ENCODE peak calls at places on chromosomes 7 and 10, in four cellular contexts. One of them, this sample, is unnamed.

GRCh38 chr10:4254101-4254994 is 469.3 kb upstream of the KLF6 start:
- DNase-seq in CD4-positive, alpha-beta T cell: no peak
- DNase-seq in ELR: peak; percentile 70
- DNase-seq in heart left ventricle: no peak
- DNase-seq in this sample: no peak

GRCh38 chr7:135801045-135801693 is 52.6 kb upstream of the FAM180A start:
- DNase-seq in CD4-positive, alpha-beta T cell: no peak
- DNase-seq in ELR: peak; percentile 79
- DNase-seq in heart left ventricle: peak; percentile 38
- DNase-seq in this sample: no peak

GRCh38 chr7:151954866-151955820 is 1.1 kb upstream of the GALNTL5 start:
- DNase-seq in CD4-positive, alpha-beta T cell: no peak
- DNase-seq in ELR: no peak
- DNase-seq in heart left ventricle: peak; percentile 36
- DNase-seq in this sample: no peak

GRCh38 chr7:80373431-80374032 is 138.3 kb downstream of the GNAT3 start:
- DNase-seq in CD4-positive, alpha-beta T cell: no peak
- DNase-seq in ELR: no peak
- DNase-seq in heart left ventricle: no peak
- DNase-seq in this sample: no peak

GRCh38 chr7:158497627-158498026 is 90.0 kb downstream of the PTPRN2 start:
- DNase-seq in CD4-positive, alpha-beta T cell: no peak
- DNase-seq in ELR: no peak
- DNase-seq in heart left ventricle: no peak
- DNase-seq in this sample: no peak

GRCh38 chr10:11218395-11218794 is 200.7 kb downstream of the CELF2 start:
- DNase-seq in CD4-positive, alpha-beta T cell: no peak
- DNase-seq in ELR: no peak
- DNase-seq in heart left ventricle: no peak
- DNase-seq in this sample: no peak

GRCh38 chr7:24035653-24036414 is 248.2 kb upstream of the NPY start:
- DNase-seq in CD4-positive, alpha-beta T cell: no peak
- DNase-seq in ELR: peak; percentile 51
- DNase-seq in heart left ventricle: no peak
- DNase-seq in this sample: no peak

GRCh38 chr7:82838314-82838713 is 324.4 kb downstream of the PCLO start:
- DNase-seq in CD4-positive, alpha-beta T cell: no peak
- DNase-seq in ELR: no peak
- DNase-seq in heart left ventricle: no peak
- DNase-seq in this sample: no peak

GRCh38 chr10:33265621-33266020 is 68.8 kb downstream of the NRP1 start:
- DNase-seq in CD4-positive, alpha-beta T cell: no peak
- DNase-seq in ELR: no peak
- DNase-seq in heart left ventricle: no peak
- DNase-seq in this sample: peak; percentile 63

GRCh38 chr10:80596391-80597257 is 58.9 kb downstream of the SH2D4B start:
- DNase-seq in CD4-positive, alpha-beta T cell: peak; percentile 6
- DNase-seq in ELR: peak; percentile 56
- DNase-seq in heart left ventricle: no peak
- DNase-seq in this sample: no peak

GRCh38 chr7:140060788-140061606 is 1.8 kb downstream of the PARP12 start:
- DNase-seq in CD4-positive, alpha-beta T cell: no peak
- DNase-seq in ELR: peak; percentile 14
- DNase-seq in heart left ventricle: peak; percentile 79
- DNase-seq in this sample: no peak

GRCh38 chr7:28406192-28406591 is 6.1 kb upstream of the CREB5 start:
- DNase-seq in CD4-positive, alpha-beta T cell: no peak
- DNase-seq in ELR: no peak
- DNase-seq in heart left ventricle: no peak
- DNase-seq in this sample: no peak

GRCh38 chr7:29797112-29797944 is 9.0 kb upstream of the WIPF3 start:
- DNase-seq in CD4-positive, alpha-beta T cell: no peak
- DNase-seq in ELR: no peak
- DNase-seq in heart left ventricle: no peak
- DNase-seq in this sample: no peak

GRCh38 chr10:3850999-3851937 is 66.3 kb upstream of the KLF6 start:
- DNase-seq in CD4-positive, alpha-beta T cell: no peak
- DNase-seq in ELR: peak; percentile 81
- DNase-seq in heart left ventricle: no peak
- DNase-seq in this sample: no peak

GRCh38 chr10:127976701-127977367 is 69.9 kb downstream of the PTPRE start:
- DNase-seq in CD4-positive, alpha-beta T cell: no peak
- DNase-seq in ELR: peak; percentile 13
- DNase-seq in heart left ventricle: no peak
- DNase-seq in this sample: no peak

GRCh38 chr10:71036586-71036985 is 148.2 kb upstream of the PCBD1 start:
- DNase-seq in CD4-positive, alpha-beta T cell: no peak
- DNase-seq in ELR: no peak
- DNase-seq in heart left ventricle: no peak
- DNase-seq in this sample: no peak

GRCh38 chr7:149716932-149717307 is 56.5 kb downstream of the ZNF467 start:
- DNase-seq in CD4-positive, alpha-beta T cell: no peak
- DNase-seq in ELR: no peak
- DNase-seq in heart left ventricle: no peak
- DNase-seq in this sample: no peak

GRCh38 chr10:69449841-69450240 is 1.4 kb upstream of the TSPAN15 start:
- DNase-seq in CD4-positive, alpha-beta T cell: peak; percentile 23
- DNase-seq in ELR: peak; percentile 84
- DNase-seq in heart left ventricle: peak; percentile 69
- DNase-seq in this sample: peak; percentile 22

GRCh38 chr7:106165328-106165727 is 53.2 kb upstream of the SYPL1 start:
- DNase-seq in CD4-positive, alpha-beta T cell: no peak
- DNase-seq in ELR: peak; percentile 19
- DNase-seq in heart left ventricle: no peak
- DNase-seq in this sample: no peak

GRCh38 chr10:70879244-70879643 is 9.1 kb downstream of the PCBD1 start:
- DNase-seq in CD4-positive, alpha-beta T cell: no peak
- DNase-seq in ELR: no peak
- DNase-seq in heart left ventricle: no peak
- DNase-seq in this sample: no peak

GRCh38 chr7:151882734-151883133 is 5.8 kb upstream of the PRKAG2 start:
- DNase-seq in CD4-positive, alpha-beta T cell: no peak
- DNase-seq in ELR: no peak
- DNase-seq in heart left ventricle: no peak
- DNase-seq in this sample: no peak

GRCh38 chr7:3230908-3231307 is 70.1 kb upstream of the SDK1 start:
- DNase-seq in CD4-positive, alpha-beta T cell: no peak
- DNase-seq in ELR: no peak
- DNase-seq in heart left ventricle: no peak
- DNase-seq in this sample: no peak

GRCh38 chr7:43570688-43571365 is 12.1 kb upstream of the STK17A start:
- DNase-seq in CD4-positive, alpha-beta T cell: no peak
- DNase-seq in ELR: peak; percentile 53
- DNase-seq in heart left ventricle: no peak
- DNase-seq in this sample: no peak

GRCh38 chr7:73556208-73557107 is 1.0 kb downstream of the BCL7B start:
- DNase-seq in CD4-positive, alpha-beta T cell: no peak
- DNase-seq in ELR: no peak
- DNase-seq in heart left ventricle: no peak
- DNase-seq in this sample: no peak

GRCh38 chr10:79405995-79406515 is 39.4 kb downstream of the ZCCHC24 start:
- DNase-seq in CD4-positive, alpha-beta T cell: no peak
- DNase-seq in ELR: no peak
- DNase-seq in heart left ventricle: no peak
- DNase-seq in this sample: no peak

GRCh38 chr10:44352316-44353127 is 32.4 kb downstream of the CXCL12 start:
- DNase-seq in CD4-positive, alpha-beta T cell: no peak
- DNase-seq in ELR: no peak
- DNase-seq in heart left ventricle: peak; percentile 65
- DNase-seq in this sample: no peak

GRCh38 chr10:122190553-122190952 is 80.5 kb upstream of the BTBD16 start:
- DNase-seq in CD4-positive, alpha-beta T cell: no peak
- DNase-seq in ELR: peak; percentile 69
- DNase-seq in heart left ventricle: no peak
- DNase-seq in this sample: no peak

GRCh38 chr10:34187201-34187600 is 627.9 kb downstream of the PARD3 start:
- DNase-seq in CD4-positive, alpha-beta T cell: no peak
- DNase-seq in ELR: no peak
- DNase-seq in heart left ventricle: no peak
- DNase-seq in this sample: no peak

GRCh38 chr7:158468700-158469296 is 118.8 kb downstream of the PTPRN2 start:
- DNase-seq in CD4-positive, alpha-beta T cell: no peak
- DNase-seq in ELR: no peak
- DNase-seq in heart left ventricle: no peak
- DNase-seq in this sample: no peak

GRCh38 chr10:24920907-24921881 is 31.2 kb downstream of the PRTFDC1 start:
- DNase-seq in CD4-positive, alpha-beta T cell: no peak
- DNase-seq in ELR: peak; percentile 98
- DNase-seq in heart left ventricle: peak; percentile 61
- DNase-seq in this sample: no peak

GRCh38 chr7:22680482-22680901 is 46.5 kb upstream of the IL6 start:
- DNase-seq in CD4-positive, alpha-beta T cell: no peak
- DNase-seq in ELR: no peak
- DNase-seq in heart left ventricle: no peak
- DNase-seq in this sample: no peak